ENCODE peak calls at places on chromosomes 13 and 19, in six cellular contexts. F, A, C, T, S and G are unnamed samples.

GRCh38 chr13:42153371-42153770 is 104.9 kb downstream of the DGKH start:
- DNase-seq in F (no peak), A (no peak), C (no peak), T (no peak), S (no peak), G (no peak)

GRCh38 chr13:96053003-96053703 is at the start of gene UGGT2:
- DNase-seq in F (no peak), A (peak; percentile 68), C (peak; percentile 98), T (peak; percentile 95), S (no peak), G (peak; percentile 90)

GRCh38 chr13:110471156-110471832 is 90.2 kb downstream of the RAB20 start:
- DNase-seq in F (no peak), A (no peak), C (no peak), T (no peak), S (no peak), G (no peak)

GRCh38 chr13:39123578-39123977 is 85.3 kb downstream of the NHLRC3 start:
- DNase-seq in F (no peak), A (no peak), C (no peak), T (no peak), S (no peak), G (no peak)

GRCh38 chr19:918481-919156 is 1.5 kb downstream of the KISS1R start:
- DNase-seq in F (no peak), A (peak; percentile 42), C (no peak), T (no peak), S (no peak), G (no peak)

GRCh38 chr19:32630338-32630737 is 44.6 kb downstream of the ANKRD27 start:
- DNase-seq in F (no peak), A (no peak), C (no peak), T (no peak), S (no peak), G (no peak)

GRCh38 chr13:71621152-71622124 is 245.6 kb downstream of the DACH1 start:
- DNase-seq in F (no peak), A (no peak), C (no peak), T (no peak), S (no peak), G (no peak)

GRCh38 chr19:3178377-3178972 is at the start of gene S1PR4:
- DNase-seq in F (peak; percentile 68), A (no peak), C (no peak), T (no peak), S (peak; percentile 68), G (no peak)

GRCh38 chr13:101785858-101786257 is 333.4 kb downstream of the ITGBL1 start:
- DNase-seq in F (no peak), A (peak; percentile 1), C (peak; percentile 16), T (no peak), S (no peak), G (peak; percentile 21)

GRCh38 chr19:21362291-21362690 is 3.5 kb downstream of the ZNF738 start:
- DNase-seq in F (no peak), A (no peak), C (no peak), T (no peak), S (no peak), G (no peak)

GRCh38 chr13:43878897-43879322 is 630 bp downstream of the CCDC122 start:
- DNase-seq in F (peak; percentile 29), A (no peak), C (peak; percentile 84), T (no peak), S (peak; percentile 4), G (peak; percentile 6)

GRCh38 chr19:45767881-45768643 is 990 bp downstream of the SIX5 start:
- DNase-seq in F (no peak), A (no peak), C (peak; percentile 75), T (peak; percentile 72), S (no peak), G (no peak)

GRCh38 chr13:41311607-41312500 is 787 bp downstream of the NAA16 start:
- DNase-seq in F (peak; percentile 54), A (no peak), C (peak; percentile 57), T (peak; percentile 72), S (peak; percentile 37), G (no peak)

GRCh38 chr13:82358284-82358683 is 1524.0 kb downstream of the SLITRK1 start:
- DNase-seq in F (no peak), A (no peak), C (no peak), T (no peak), S (no peak), G (no peak)

GRCh38 chr19:10009714-10010224 is 535 bp downstream of the COL5A3 start:
- DNase-seq in F (no peak), A (no peak), C (no peak), T (peak; percentile 17), S (no peak), G (no peak)

GRCh38 chr13:21516806-21517205 is 57.7 kb upstream of the ZDHHC20 start:
- DNase-seq in F (no peak), A (no peak), C (no peak), T (no peak), S (no peak), G (no peak)

GRCh38 chr13:101230271-101230890 is 185.9 kb downstream of the NALCN start:
- DNase-seq in F (no peak), A (no peak), C (no peak), T (no peak), S (no peak), G (no peak)

GRCh38 chr19:49421039-49421877 is 2.0 kb downstream of the PTH2 start:
- DNase-seq in F (no peak), A (peak; percentile 96), C (peak; percentile 82), T (peak; percentile 94), S (no peak), G (peak; percentile 26)

GRCh38 chr13:69585656-69586055 is 522.0 kb upstream of the ATXN8OS start:
- DNase-seq in F (no peak), A (no peak), C (no peak), T (no peak), S (no peak), G (no peak)

GRCh38 chr19:5086232-5086631 is 117.3 kb downstream of the KDM4B start:
- DNase-seq in F (no peak), A (no peak), C (no peak), T (no peak), S (no peak), G (no peak)

GRCh38 chr19:13241321-13242104 is 91.3 kb downstream of the IER2 start:
- DNase-seq in F (peak; percentile 6), A (no peak), C (no peak), T (no peak), S (no peak), G (no peak)

GRCh38 chr13:40329682-40330485 is 336.6 kb downstream of the FOXO1 start:
- DNase-seq in F (no peak), A (no peak), C (no peak), T (no peak), S (no peak), G (no peak)

GRCh38 chr13:112895521-112896465 is 73.2 kb upstream of the MCF2L start:
- DNase-seq in F (no peak), A (no peak), C (no peak), T (no peak), S (no peak), G (no peak)

GRCh38 chr13:86447479-86447878 is 648.3 kb upstream of the SLITRK6 start:
- DNase-seq in F (no peak), A (no peak), C (no peak), T (no peak), S (no peak), G (no peak)